ENCODE peak calls at places on chromosomes 13 and 19, in five cellular contexts. P is HepG2, N is neuronal stem cell, G is lower lobe of right lung, H is A673. V is an unnamed sample.

GRCh38 chr13:109273326-109273751 is 513.0 kb downstream of the IRS2 start:
- DNase-seq in P (no peak), N (no peak), G (no peak), H (no peak), V (no peak)

GRCh38 chr13:99496322-99497142 is 4.7 kb upstream of the TM9SF2 start:
- DNase-seq in P (peak; percentile 98), N (no peak), G (peak; percentile 61), H (peak; percentile 86), V (peak; percentile 72)

GRCh38 chr19:2702170-2703076 is at the start of gene GNG7:
- DNase-seq in P (peak; percentile 78), N (peak; percentile 92), G (peak; percentile 96), H (peak; percentile 95), V (peak; percentile 94)

GRCh38 chr13:77596777-77597176 is 61.3 kb downstream of the SCEL start:
- DNase-seq in P (no peak), N (no peak), G (no peak), H (no peak), V (no peak)

GRCh38 chr13:94387047-94387446 is 92.4 kb downstream of the DCT start:
- DNase-seq in P (no peak), N (no peak), G (no peak), H (no peak), V (no peak)

GRCh38 chr13:114092468-114092867 is 40.0 kb downstream of the RASA3 start:
- DNase-seq in P (no peak), N (no peak), G (no peak), H (no peak), V (no peak)

GRCh38 chr19:16167055-16167454 is 6.3 kb downstream of the CIB3 start:
- DNase-seq in P (peak; percentile 31), N (no peak), G (no peak), H (no peak), V (no peak)

GRCh38 chr13:79810671-79811070 is 329.7 kb downstream of the NDFIP2 start:
- DNase-seq in P (no peak), N (no peak), G (no peak), H (no peak), V (no peak)

GRCh38 chr19:2033115-2033824 is 17.8 kb upstream of the BTBD2 start:
- DNase-seq in P (no peak), N (no peak), G (no peak), H (no peak), V (no peak)

GRCh38 chr19:5850189-5850588 is 1.1 kb downstream of the FUT3 start:
- DNase-seq in P (no peak), N (no peak), G (no peak), H (no peak), V (no peak)
- H3K27ac ChIP-seq in P (no peak overlapping the region), N (no peak overlapping the region), G (peak overlapping the region; percentile 24), H (no peak overlapping the region), V (no peak overlapping the region)

GRCh38 chr13:48110132-48110868 is 15.4 kb upstream of the MED4 start:
- DNase-seq in P (no peak), N (no peak), G (no peak), H (no peak), V (no peak)

GRCh38 chr13:48116808-48117207 is 21.9 kb upstream of the MED4 start:
- DNase-seq in P (no peak), N (no peak), G (no peak), H (no peak), V (no peak)

GRCh38 chr13:48108106-48108505 is 13.2 kb upstream of the MED4 start:
- DNase-seq in P (no peak), N (no peak), G (no peak), H (no peak), V (no peak)

GRCh38 chr13:48112896-48113525 is 18.1 kb upstream of the MED4 start:
- DNase-seq in P (no peak), N (no peak), G (no peak), H (no peak), V (no peak)

GRCh38 chr13:48110930-48111721 is 16.2 kb upstream of the MED4 start:
- DNase-seq in P (peak; percentile 83), N (no peak), G (no peak), H (no peak), V (no peak)
- H3K27ac ChIP-seq in P (peak overlapping the region; percentile 78), N (no peak overlapping the region), G (peak overlapping the region; percentile 64), H (no peak overlapping the region), V (peak overlapping the region; percentile 53)

GRCh38 chr19:30092721-30093569 is 150.9 kb downstream of the URI1 start:
- DNase-seq in P (no peak), N (no peak), G (no peak), H (peak; percentile 31), V (no peak)

GRCh38 chr19:30091856-30092255 is 149.8 kb downstream of the URI1 start:
- DNase-seq in P (no peak), N (no peak), G (no peak), H (no peak), V (no peak)

GRCh38 chr19:30090963-30091362 is 148.9 kb downstream of the URI1 start:
- DNase-seq in P (no peak), N (no peak), G (no peak), H (no peak), V (no peak)

GRCh38 chr19:30090476-30090875 is 148.4 kb downstream of the URI1 start:
- DNase-seq in P (no peak), N (no peak), G (no peak), H (no peak), V (no peak)

DNA sequence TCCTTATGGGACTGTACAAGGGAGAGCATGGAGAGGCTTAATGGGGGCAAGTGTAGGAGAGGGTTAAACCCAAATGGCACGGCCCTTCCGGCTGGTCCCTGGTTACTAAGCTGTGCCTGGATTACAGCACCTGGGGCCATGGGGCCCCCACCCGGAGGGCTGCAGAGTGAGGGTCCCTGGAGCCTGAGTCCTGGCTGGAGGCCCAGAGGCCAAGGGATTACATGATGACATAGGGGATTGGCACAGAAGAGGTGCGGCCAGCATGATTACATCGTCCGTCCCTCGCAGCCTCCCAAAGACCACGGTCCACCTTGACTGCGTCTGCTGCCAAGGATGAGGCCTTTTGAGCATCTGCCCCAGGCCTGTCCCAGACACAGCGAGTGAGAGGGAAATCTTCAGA is 149.4 kb downstream of the URI1 start:
- DNase-seq in P (no peak), N (no peak), G (no peak), H (no peak), V (no peak)
- H3K27ac ChIP-seq in P (no peak overlapping the region), N (no peak overlapping the region), G (no peak overlapping the region), H (no peak overlapping the region), V (no peak overlapping the region)

DNA sequence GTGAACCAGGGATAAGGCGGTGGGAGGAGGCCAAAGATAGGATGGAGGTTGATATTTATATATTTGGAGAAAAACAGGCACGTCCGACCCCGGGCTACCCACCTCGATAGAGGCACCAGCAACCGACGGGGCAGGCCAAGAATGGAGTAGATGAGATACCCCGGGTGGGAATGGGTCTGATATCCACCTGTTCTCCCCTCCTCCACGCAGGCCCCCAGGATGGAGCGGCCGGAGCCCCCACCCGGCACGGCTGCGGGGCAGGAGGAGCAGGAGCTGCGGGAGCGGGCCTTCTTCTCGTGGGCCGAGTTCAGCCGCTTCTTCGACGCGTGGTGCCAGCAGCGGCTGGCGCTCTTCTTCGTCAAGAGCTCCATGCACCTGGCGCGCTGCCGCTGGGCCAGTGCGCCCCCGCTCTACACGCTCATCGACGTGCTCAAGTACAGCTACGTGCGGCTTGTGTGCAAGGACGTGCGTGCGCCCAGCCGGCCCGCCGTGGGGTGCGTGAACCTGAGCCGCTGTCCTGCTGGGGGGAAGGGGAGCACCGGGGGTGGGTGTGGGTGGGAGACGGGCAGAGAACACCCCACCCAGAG is 1.2 kb downstream of the ZSWIM9 start:
- DNase-seq in P (no peak), N (no peak), G (no peak), H (no peak), V (peak; percentile 82)
- H3K27ac ChIP-seq in P (peak overlapping the region; percentile 99), N (no peak overlapping the region), G (no peak overlapping the region), H (peak overlapping the region; percentile 99), V (no peak overlapping the region)

GRCh38 chr19:18682807-18683108 is 722 bp upstream of the CRTC1 start:
- DNase-seq in P (no peak), N (no peak), G (no peak), H (no peak), V (no peak)
- H3K27ac ChIP-seq in P (peak overlapping the region; percentile 66), N (no peak overlapping the region), G (peak overlapping the region; percentile 83), H (peak overlapping the region; percentile 80), V (peak overlapping the region; percentile 74)

DNA sequence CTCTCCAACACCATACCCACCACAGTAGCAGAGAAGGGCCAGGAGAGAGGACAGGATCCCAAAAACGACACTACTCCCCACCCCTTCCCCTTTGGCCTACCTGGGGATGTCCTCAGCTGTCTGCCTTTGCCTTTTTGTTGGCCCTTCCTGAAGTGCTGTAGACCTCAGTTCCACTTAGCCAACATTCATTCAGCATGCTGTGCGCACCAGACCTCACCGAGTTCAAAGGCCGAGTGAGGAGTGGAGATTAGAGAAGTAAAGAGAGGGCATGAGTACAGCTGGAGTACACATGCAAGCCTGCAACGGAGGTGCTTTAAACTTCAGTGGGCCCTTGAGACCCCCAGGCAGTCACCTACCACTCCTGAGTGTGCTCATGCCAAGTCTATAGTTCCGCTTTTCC is 99.0 kb downstream of the TEX26 start:
- DNase-seq in P (peak; percentile 19), N (no peak), G (no peak), H (no peak), V (no peak)
- H3K27ac ChIP-seq in P (no peak overlapping the region), N (no peak overlapping the region), G (no peak overlapping the region), H (no peak overlapping the region), V (no peak overlapping the region)

GRCh38 chr19:45468159-45468651 is 409 bp downstream of the FOSB start:
- DNase-seq in P (no peak), N (no peak), G (no peak), H (peak; percentile 33), V (peak; percentile 53)
- H3K27ac ChIP-seq in P (peak overlapping the region; percentile 96), N (no peak overlapping the region), G (peak overlapping the region; percentile 98), H (peak overlapping the region; percentile 91), V (peak overlapping the region; percentile 98)

DNA sequence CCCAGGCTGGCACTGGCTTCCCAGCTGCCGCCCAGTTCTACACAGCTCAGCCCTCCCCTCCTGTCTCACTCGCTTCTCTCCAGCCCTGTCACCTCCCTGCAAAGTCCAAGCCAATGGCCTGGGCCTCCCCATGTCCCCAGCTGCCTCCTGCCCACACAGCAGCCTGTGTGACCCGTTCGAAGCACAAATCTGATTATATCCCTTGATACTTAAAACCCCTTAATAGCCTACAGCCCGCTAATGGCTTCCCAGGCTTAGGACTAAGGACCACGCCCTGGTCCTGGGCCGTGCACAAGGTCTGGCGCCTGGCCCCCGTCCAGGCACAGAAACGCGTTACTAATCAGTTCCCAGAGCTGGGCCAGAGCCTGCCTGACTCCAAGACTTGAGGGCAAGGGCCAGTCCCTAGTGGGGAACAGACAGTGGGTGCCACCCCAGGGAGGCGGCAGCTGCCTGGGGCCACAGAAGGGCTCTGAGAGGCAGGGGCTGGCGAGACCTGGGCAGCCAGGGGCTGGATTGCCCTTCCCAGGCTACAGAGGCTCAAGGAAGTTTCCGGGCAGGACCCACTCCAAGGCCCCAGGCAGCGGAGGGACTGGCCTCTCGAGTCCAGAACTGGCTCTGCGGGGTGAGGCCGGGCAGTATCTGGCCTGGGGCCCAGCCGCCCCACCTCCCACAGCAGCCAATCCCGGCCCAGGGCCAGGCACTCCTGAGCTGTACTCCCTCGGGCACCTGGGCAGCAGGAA is 10.4 kb downstream of the XAB2 start:
- DNase-seq in P (no peak), N (no peak), G (peak; percentile 93), H (no peak), V (peak; percentile 87)
- H3K27ac ChIP-seq in P (peak overlapping the region; percentile 27), N (no peak overlapping the region), G (peak overlapping the region; percentile 85), H (no peak overlapping the region), V (peak overlapping the region; percentile 77)

DNA sequence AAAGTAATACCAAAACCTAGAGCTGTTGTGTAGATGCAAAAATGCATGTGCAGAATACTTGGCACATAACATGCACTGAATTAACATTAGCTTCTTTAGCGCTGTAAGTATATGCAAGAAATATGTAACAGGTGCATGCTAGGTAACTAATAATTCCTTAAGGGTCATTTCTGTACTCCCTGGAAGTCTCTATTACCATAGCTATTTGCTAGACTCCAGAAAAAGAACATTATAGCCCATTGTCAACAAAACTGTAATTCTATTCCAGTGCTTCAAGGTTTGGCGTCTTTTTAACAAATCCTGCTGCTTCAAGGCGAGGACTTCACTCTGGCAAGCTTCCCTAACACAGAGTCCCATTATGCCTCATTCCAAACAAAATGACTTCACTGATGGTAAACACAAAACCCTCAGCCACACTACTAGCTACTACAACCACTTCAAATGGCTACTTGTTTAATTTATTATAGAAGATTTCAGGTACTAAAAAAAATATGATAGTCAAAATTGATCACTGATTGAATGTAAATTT is 32.7 kb downstream of the ELF1 start:
- DNase-seq in P (peak; percentile 73), N (no peak), G (no peak), H (peak; percentile 32), V (no peak)
- H3K27ac ChIP-seq in P (peak overlapping the region; percentile 41), N (no peak overlapping the region), G (peak overlapping the region; percentile 83), H (no peak overlapping the region), V (peak overlapping the region; percentile 51)

V was measured in left lung.